ENCODE peak calls at places on chromosome 5, in four cellular contexts. G is T-helper 1 cell; W is activated CD4-positive, alpha-beta T cell treated with anti-CD3 and anti-CD28 coated beads, Interleukin-2, amount 50 U/mL, for 4 hours; P is iPS-NIHi11. U is an unnamed sample.

GRCh38 chr5:174409070-174409469 is 315.3 kb upstream of the MSX2 start:
- DNase-seq in P (peak; percentile 33), W (no peak), G (no peak), U (no peak)

GRCh38 chr5:2894347-2895135 is 143.1 kb upstream of the IRX2 start:
- DNase-seq in G (no peak), W (no peak), P (no peak), U (no peak)

GRCh38 chr5:124053340-124053739 is 541.4 kb downstream of the CSNK1G3 start:
- DNase-seq in G (no peak), W (no peak), P (no peak), U (no peak)

GRCh38 chr5:34045996-34046395 is 3.0 kb upstream of the C1QTNF3 start:
- DNase-seq in W (no peak), G (no peak), P (no peak), U (no peak)

GRCh38 chr5:5252106-5252505 is 112.0 kb downstream of the ADAMTS16 start:
- DNase-seq in W (no peak), P (no peak), G (no peak), U (no peak)

GRCh38 chr5:125043781-125044391 is 297.4 kb upstream of the ZNF608 start:
- DNase-seq in P (peak; percentile 56), W (no peak), G (no peak), U (peak; percentile 97)

GRCh38 chr5:115685966-115686691 is 60.3 kb upstream of the TMED7 start:
- DNase-seq in G (no peak), W (no peak), P (peak; percentile 30), U (no peak)

GRCh38 chr5:147979761-147980160 is 73.4 kb upstream of the C5orf46 start:
- DNase-seq in G (no peak), P (no peak), W (no peak), U (no peak)

GRCh38 chr5:109105631-109106267 is 304.0 kb downstream of the PJA2 start:
- DNase-seq in P (peak; percentile 7), W (no peak), G (no peak), U (peak; percentile 32)

GRCh38 chr5:56640763-56641406 is 174.5 kb upstream of the MAP3K1 start:
- DNase-seq in W (no peak), G (no peak), P (no peak), U (no peak)

GRCh38 chr5:53359906-53360305 is 120.5 kb upstream of the FST start:
- DNase-seq in G (no peak), W (no peak), P (no peak), U (peak; percentile 48)

GRCh38 chr5:78591227-78591626 is 57.3 kb downstream of the LHFPL2 start:
- DNase-seq in P (no peak), G (no peak), W (no peak), U (peak; percentile 46)

GRCh38 chr5:59483971-59484472 is 409.5 kb downstream of the PDE4D start:
- DNase-seq in W (no peak), G (no peak), P (no peak), U (peak; percentile 84)

GRCh38 chr5:132418876-132419275 is 49.4 kb downstream of the SLC22A5 start:
- DNase-seq in P (no peak), W (no peak), G (no peak), U (no peak)

GRCh38 chr5:142701673-142702311 is 15.9 kb upstream of the FGF1 start:
- DNase-seq in G (no peak), W (no peak), P (no peak), U (no peak)